ENCODE peak calls at places on chromosomes 13 and 19, in ten cellular contexts. R, G, W, X, L, K, I, M, F and Q are unnamed samples. For H3K4me1, the result is how much of the 10 kb centered on the place peaks cover.

GRCh38 chr19:47144630-47145029 is 14.0 kb downstream of the SAE1 start:
- DNase-seq in R (no peak), G (no peak), W (no peak), X (no peak), L (no peak), K (no peak), I (no peak), M (no peak), F (no peak), Q (no peak)

GRCh38 chr19:6378036-6378435 is 2.3 kb upstream of the PSPN start:
- DNase-seq in R (no peak), G (no peak), W (no peak), X (no peak), L (no peak), K (no peak), I (no peak), M (peak), F (no peak), Q (no peak)

GRCh38 chr19:29666634-29667389 is 1.6 kb downstream of the PLEKHF1 start:
- DNase-seq in R (peak), G (peak), W (no peak), X (peak), L (no peak), K (no peak), I (peak), M (peak), F (peak), Q (peak)

GRCh38 chr13:91406619-91407018 is 8.2 kb downstream of the GPC5 start:
- DNase-seq in R (peak), G (peak), W (no peak), X (no peak), L (peak), K (peak), I (no peak), M (peak), F (peak), Q (no peak)

GRCh38 chr13:112784811-112785418 is 95.1 kb downstream of the ATP11A start:
- DNase-seq in R (no peak), G (peak), W (no peak), X (no peak), L (no peak), K (no peak), I (peak), M (no peak), F (no peak), Q (no peak)

GRCh38 chr13:26624572-26624971 is 67.1 kb downstream of the WASF3 start:
- DNase-seq in R (no peak), G (no peak), W (no peak), X (no peak), L (no peak), K (no peak), I (no peak), M (no peak), F (no peak), Q (no peak)

GRCh38 chr13:112724788-112725345 is 35.0 kb downstream of the ATP11A start:
- DNase-seq in R (no peak), G (no peak), W (no peak), X (no peak), L (no peak), K (no peak), I (peak), M (no peak), F (peak), Q (no peak)

GRCh38 chr19:40921005-40921897 is 39.2 kb upstream of the CYP2A7 start:
- DNase-seq in R (peak), G (peak), W (no peak), X (no peak), L (peak), K (no peak), I (no peak), M (peak), F (peak), Q (no peak)

GRCh38 chr13:20882206-20882605 is 20.3 kb downstream of the XPO4 start:
- DNase-seq in R (no peak), G (no peak), W (no peak), X (peak), L (no peak), K (no peak), I (no peak), M (no peak), F (no peak), Q (no peak)

GRCh38 chr13:99959538-99960230 is 11.9 kb downstream of the ZIC5 start:
- DNase-seq in R (no peak), G (no peak), W (no peak), X (no peak), L (no peak), K (no peak), I (no peak), M (no peak), F (no peak), Q (no peak)

GRCh38 chr13:103883152-103883551 is 816.9 kb upstream of the SLC10A2 start:
- DNase-seq in R (peak), G (peak), W (no peak), X (peak), L (peak), K (peak), I (peak), M (peak), F (peak), Q (peak)

GRCh38 chr19:32101206-32101605 is 244.2 kb upstream of the ZNF507 start:
- DNase-seq in R (no peak), G (no peak), W (no peak), X (no peak), L (no peak), K (no peak), I (no peak), M (no peak), F (no peak), Q (no peak)

GRCh38 chr13:41917641-41918040 is 43.3 kb downstream of the VWA8 start:
- DNase-seq in R (no peak), G (no peak), W (no peak), X (no peak), L (no peak), K (no peak), I (no peak), M (no peak), F (no peak), Q (no peak)

GRCh38 chr19:13839193-13839937 is 37.6 kb upstream of the NANOS3 start:
- DNase-seq in R (peak), G (peak), W (no peak), X (peak), L (peak), K (no peak), I (peak), M (peak), F (peak), Q (peak)

GRCh38 chr13:28392428-28392827 is 102.5 kb downstream of the FLT1 start:
- DNase-seq in R (no peak), G (no peak), W (no peak), X (no peak), L (no peak), K (no peak), I (no peak), M (no peak), F (no peak), Q (no peak)

GRCh38 chr19:27824108-27824507 is 1388.8 kb downstream of the UQCRFS1 start:
- DNase-seq in R (no peak), G (no peak), W (no peak), X (no peak), L (no peak), K (no peak), I (no peak), M (no peak), F (no peak), Q (no peak)

GRCh38 chr19:49637865-49638350 is 2.0 kb downstream of the RRAS start:
- DNase-seq in R (peak), G (peak), W (no peak), X (peak), L (peak), K (peak), I (peak), M (peak), F (peak), Q (peak)

DNA sequence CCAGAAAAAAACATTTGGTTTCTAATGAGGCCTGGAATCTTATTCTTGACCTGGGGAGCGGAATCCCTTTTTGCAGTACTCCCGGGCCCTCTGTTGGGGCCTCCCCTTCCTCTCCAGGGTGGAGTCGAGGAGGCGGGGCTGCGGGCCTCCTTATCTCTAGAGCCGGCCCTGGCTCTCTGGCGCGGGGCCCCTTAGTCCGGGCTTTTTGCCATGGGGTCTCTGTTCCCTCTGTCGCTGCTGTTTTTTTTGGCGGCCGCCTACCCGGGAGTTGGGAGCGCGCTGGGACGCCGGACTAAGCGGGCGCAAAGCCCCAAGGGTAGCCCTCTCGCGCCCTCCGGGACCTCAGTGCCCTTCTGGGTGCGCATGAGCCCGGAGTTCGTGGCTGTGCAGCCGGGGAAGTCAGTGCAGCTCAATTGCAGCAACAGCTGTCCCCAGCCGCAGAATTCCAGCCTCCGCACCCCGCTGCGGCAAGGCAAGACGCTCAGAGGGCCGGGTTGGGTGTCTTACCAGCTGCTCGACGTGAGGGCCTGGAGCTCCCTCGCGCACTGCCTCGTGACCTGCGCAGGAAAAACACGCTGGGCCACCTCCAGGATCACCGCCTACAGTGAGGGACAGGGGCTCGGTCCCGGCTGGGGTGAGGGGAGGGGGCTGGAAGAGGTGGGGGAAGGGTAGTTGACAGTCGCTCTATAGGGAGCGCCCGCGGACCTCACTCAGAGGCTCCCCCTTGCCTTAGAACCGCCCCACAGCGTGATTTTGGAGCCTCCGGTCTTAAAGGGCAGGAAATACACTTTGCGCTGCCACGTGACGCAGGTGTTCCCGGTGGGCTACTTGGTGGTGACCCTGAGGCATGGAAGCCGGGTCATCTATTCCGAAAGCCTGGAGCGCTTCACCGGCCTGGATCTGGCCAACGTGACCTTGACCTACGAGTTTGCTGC is at the start of gene ICAM4:
- DNase-seq in R (peak), G (peak), W (no peak), X (no peak), L (no peak), K (no peak), I (peak), M (peak), F (peak), Q (no peak)
- H3K4me1 ChIP-seq in R (half or more), G (half or more), W (half or more), X (under half), L (under half), K (under half), I (half or more), M (under half), F (under half), Q (under half)

GRCh38 chr19:18428837-18429674 is 8.9 kb downstream of the ISYNA1 start:
- DNase-seq in R (peak), G (peak), W (no peak), X (no peak), L (peak), K (no peak), I (peak), M (peak), F (no peak), Q (no peak)
- TF ChIP-seq CTCF in R (no peak), G (no peak), W (no peak), X (no peak), L (no peak), K (no peak), I (no peak), M (no peak), F (no peak), Q (no peak)

GRCh38 chr19:16330811-16331690 is 6.4 kb downstream of the KLF2 start:
- DNase-seq in R (no peak), G (no peak), W (no peak), X (no peak), L (no peak), K (no peak), I (no peak), M (no peak), F (no peak), Q (no peak)

GRCh38 chr19:16328824-16329482 is 4.3 kb downstream of the KLF2 start:
- DNase-seq in R (no peak), G (peak), W (no peak), X (no peak), L (peak), K (no peak), I (peak), M (peak), F (no peak), Q (no peak)

GRCh38 chr19:16327911-16328823 is 3.5 kb downstream of the KLF2 start:
- DNase-seq in R (peak), G (peak), W (no peak), X (peak), L (peak), K (no peak), I (peak), M (peak), F (peak), Q (peak)

GRCh38 chr19:16332991-16333624 is 8.5 kb downstream of the KLF2 start:
- DNase-seq in R (no peak), G (no peak), W (no peak), X (no peak), L (no peak), K (no peak), I (no peak), M (no peak), F (no peak), Q (no peak)

GRCh38 chr19:16330368-16330801 is 5.8 kb downstream of the KLF2 start:
- DNase-seq in R (peak), G (peak), W (peak), X (peak), L (peak), K (no peak), I (peak), M (peak), F (peak), Q (no peak)
- TF ChIP-seq POLR2A in R (peak), G (no peak), W (peak), X (no peak), L (no peak), K (no peak), I (no peak), M (no peak), F (no peak), Q (no peak)

GRCh38 chr13:40599722-40600121 is 66.7 kb downstream of the FOXO1 start:
- DNase-seq in R (no peak), G (no peak), W (no peak), X (no peak), L (no peak), K (no peak), I (no peak), M (no peak), F (no peak), Q (no peak)

GRCh38 chr13:40596484-40596883 is 70.0 kb downstream of the FOXO1 start:
- DNase-seq in R (no peak), G (no peak), W (no peak), X (peak), L (no peak), K (no peak), I (no peak), M (no peak), F (no peak), Q (no peak)

GRCh38 chr13:40599146-40599545 is 67.3 kb downstream of the FOXO1 start:
- DNase-seq in R (no peak), G (no peak), W (no peak), X (no peak), L (no peak), K (no peak), I (no peak), M (no peak), F (no peak), Q (no peak)

GRCh38 chr13:40598599-40598998 is 67.8 kb downstream of the FOXO1 start:
- DNase-seq in R (peak), G (no peak), W (no peak), X (peak), L (no peak), K (no peak), I (no peak), M (peak), F (no peak), Q (no peak)

GRCh38 chr13:40597735-40598365 is 68.6 kb downstream of the FOXO1 start:
- DNase-seq in R (peak), G (no peak), W (no peak), X (no peak), L (no peak), K (no peak), I (no peak), M (no peak), F (no peak), Q (no peak)
- H3K4me1 ChIP-seq in R (half or more), G (under half), W (under half), X (half or more), L (under half), K (under half), I (under half), M (under half), F (under half), Q (under half)

DNA sequence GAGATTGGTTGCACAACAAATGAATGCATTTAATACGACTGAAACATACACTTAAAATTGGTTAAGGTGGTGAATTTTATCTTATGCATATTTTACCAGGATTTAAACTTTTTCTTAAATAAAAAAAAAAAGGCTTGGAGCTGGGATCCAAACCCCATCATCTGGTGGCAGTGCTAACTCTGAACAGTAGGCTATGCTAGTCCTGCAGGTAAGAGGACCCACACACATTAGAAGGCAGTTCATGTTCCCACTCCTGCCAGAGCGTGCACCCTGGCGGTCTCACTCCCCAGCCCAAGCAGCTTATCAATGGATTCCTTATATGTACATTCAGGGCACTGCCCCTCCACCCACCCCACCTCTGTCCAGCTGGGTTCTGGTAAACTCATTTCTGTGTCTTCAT is 31.3 kb upstream of the CEBPA start:
- DNase-seq in R (no peak), G (no peak), W (no peak), X (no peak), L (no peak), K (no peak), I (no peak), M (no peak), F (no peak), Q (no peak)
- TF ChIP-seq CTCF in R (no peak), G (no peak), W (no peak), X (no peak), L (no peak), K (no peak), I (no peak), M (no peak), F (peak), Q (no peak)

GRCh38 chr13:110616103-110617101 is 1.1 kb downstream of the NAXD start:
- DNase-seq in R (peak), G (peak), W (no peak), X (peak), L (peak), K (no peak), I (no peak), M (peak), F (no peak), Q (no peak)

GRCh38 chr13:110618167-110618566 is 2.8 kb downstream of the NAXD start:
- DNase-seq in R (no peak), G (no peak), W (no peak), X (no peak), L (no peak), K (no peak), I (no peak), M (no peak), F (no peak), Q (no peak)

GRCh38 chr13:110615005-110615321 is 382 bp upstream of the NAXD start:
- DNase-seq in R (no peak), G (no peak), W (no peak), X (no peak), L (no peak), K (no peak), I (peak), M (no peak), F (no peak), Q (no peak)

GRCh38 chr13:110617326-110618072 is 2.2 kb downstream of the NAXD start:
- DNase-seq in R (peak), G (peak), W (no peak), X (no peak), L (no peak), K (no peak), I (no peak), M (peak), F (peak), Q (no peak)

DNA sequence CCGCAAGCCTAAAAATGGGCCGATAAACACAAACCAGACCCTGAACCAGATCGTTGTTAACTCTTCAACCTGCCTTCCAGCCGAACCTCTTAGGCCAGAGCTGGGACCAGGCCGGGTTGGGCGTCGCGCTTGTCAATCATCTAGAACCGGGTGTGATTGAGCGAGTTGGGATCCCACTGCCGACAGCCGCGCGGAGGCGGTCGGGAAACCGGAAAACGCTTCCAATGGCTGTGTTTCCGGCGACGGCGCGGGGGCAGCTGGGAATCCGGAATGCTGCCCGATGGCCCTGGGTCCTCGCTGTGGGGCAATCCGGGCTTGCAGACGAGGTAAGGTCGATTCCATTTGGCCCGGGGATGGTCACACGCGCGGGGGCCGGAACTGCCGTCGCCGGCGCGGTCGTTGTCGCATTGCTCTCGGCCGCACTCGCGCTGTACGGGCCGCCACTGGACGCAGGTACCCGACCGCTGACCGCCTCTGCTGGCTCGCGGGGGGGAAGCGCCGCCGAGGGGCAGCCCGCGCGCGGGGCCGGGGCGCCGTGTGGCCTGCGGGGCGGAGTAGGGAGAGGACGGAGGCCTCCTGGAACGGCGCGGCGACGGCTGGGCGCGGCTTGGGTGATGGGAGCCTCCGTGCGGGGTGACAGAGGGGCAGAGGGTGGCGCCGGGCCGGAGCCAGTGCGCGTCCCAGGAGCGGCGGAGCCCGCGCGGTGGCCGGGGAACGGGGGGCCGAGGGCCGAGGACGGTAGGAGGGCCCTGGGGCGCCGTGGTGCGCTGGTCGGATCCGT is at the start of gene NAXD:
- DNase-seq in R (peak), G (peak), W (peak), X (peak), L (peak), K (peak), I (peak), M (peak), F (peak), Q (peak)
- TF ChIP-seq POLR2A in R (peak), G (peak), W (peak), X (peak), L (peak), K (no peak), I (peak), M (no peak), F (peak), Q (no peak)

DNA sequence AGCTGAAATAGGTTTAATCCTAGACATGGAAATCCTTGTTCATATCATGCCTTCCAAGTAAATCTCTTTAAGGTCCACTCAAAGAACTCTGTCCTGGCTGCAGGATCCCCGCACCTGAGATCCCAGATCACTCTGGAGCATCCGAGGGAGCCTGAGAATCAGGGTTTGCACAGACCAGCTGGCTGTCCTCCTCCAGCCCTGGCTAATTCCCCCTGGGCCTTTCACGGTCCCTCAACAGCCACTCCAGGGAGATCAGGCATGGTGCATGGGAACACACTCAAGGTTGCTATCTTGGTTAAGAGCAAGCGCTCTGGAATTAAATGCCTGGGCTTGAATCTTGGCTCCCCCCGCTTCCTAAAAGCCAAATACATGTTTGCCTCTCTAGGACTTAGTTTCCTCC is 130.8 kb downstream of the IRS2 start:
- DNase-seq in R (no peak), G (no peak), W (no peak), X (no peak), L (no peak), K (no peak), I (no peak), M (no peak), F (no peak), Q (no peak)
- H3K4me1 ChIP-seq in R (under half), G (under half), W (under half), X (under half), L (under half), K (under half), I (under half), M (under half), F (under half), Q (under half)

DNA sequence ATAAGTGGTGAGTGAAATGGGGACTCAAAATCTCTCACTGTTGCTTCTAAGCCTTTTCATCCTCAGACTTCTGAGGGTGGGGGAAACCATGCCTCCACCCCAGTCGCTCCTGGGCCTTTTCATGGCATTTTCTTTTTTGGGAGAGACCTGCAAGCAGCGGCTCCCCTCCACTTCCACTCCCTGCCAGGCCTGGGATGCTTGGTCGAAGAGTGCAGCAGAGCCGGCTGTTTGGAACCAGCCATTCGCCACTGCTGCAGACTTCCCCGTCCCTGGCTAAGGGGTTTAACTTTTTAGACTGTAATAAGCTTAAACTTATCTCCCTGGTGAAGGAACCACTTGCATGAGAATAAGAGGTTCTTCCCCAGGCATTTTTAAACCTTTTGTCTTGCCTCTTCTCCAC is 617.2 kb downstream of the PCDH9 start:
- DNase-seq in R (no peak), G (no peak), W (no peak), X (no peak), L (no peak), K (no peak), I (no peak), M (no peak), F (no peak), Q (no peak)
- TF ChIP-seq CTCF in R (no peak), G (no peak), W (no peak), X (no peak), L (no peak), K (no peak), I (no peak), M (no peak), F (no peak), Q (no peak)